ENCODE peak calls at places on chromosomes 12 and 14, in nine cellular contexts. One of them, this sample, is unnamed. For H3K4me1, the result is how much of the 10 kb centered on the place peaks cover.

GRCh38 chr12:110912263-110912662 is 8.1 kb downstream of the MYL2 start:
- DNase-seq in left ventricle myocardium inferior: no peak
- DNase-seq in prostate gland: no peak
- DNase-seq in transverse colon: no peak
- DNase-seq in pancreas: no peak
- DNase-seq in heart left ventricle: no peak
- DNase-seq in esophagus squamous epithelium: no peak
- DNase-seq in hepatocyte: no peak
- DNase-seq in H9: no peak
- DNase-seq in this sample: no peak

GRCh38 chr12:70919597-70920035 is 922 bp downstream of the PTPRR start:
- DNase-seq in left ventricle myocardium inferior: no peak
- DNase-seq in prostate gland: no peak
- DNase-seq in transverse colon: no peak
- DNase-seq in pancreas: no peak
- DNase-seq in heart left ventricle: no peak
- DNase-seq in esophagus squamous epithelium: no peak
- DNase-seq in hepatocyte: peak
- DNase-seq in H9: peak
- DNase-seq in this sample: no peak

GRCh38 chr14:45332360-45332988 is 79.5 kb upstream of the MIS18BP1 start:
- DNase-seq in left ventricle myocardium inferior: no peak
- DNase-seq in prostate gland: no peak
- DNase-seq in transverse colon: no peak
- DNase-seq in pancreas: peak
- DNase-seq in heart left ventricle: peak
- DNase-seq in esophagus squamous epithelium: no peak
- DNase-seq in hepatocyte: no peak
- DNase-seq in H9: no peak
- DNase-seq in this sample: no peak

GRCh38 chr12:121803861-121804416 is at the start of gene SETD1B:
- DNase-seq in left ventricle myocardium inferior: peak
- DNase-seq in prostate gland: no peak
- DNase-seq in transverse colon: peak
- DNase-seq in pancreas: peak
- DNase-seq in heart left ventricle: peak
- DNase-seq in esophagus squamous epithelium: no peak
- DNase-seq in hepatocyte: peak
- DNase-seq in H9: no peak
- DNase-seq in this sample: no peak

GRCh38 chr12:69027411-69027811 is 94.4 kb upstream of the CPM start:
- DNase-seq in left ventricle myocardium inferior: no peak
- DNase-seq in prostate gland: no peak
- DNase-seq in transverse colon: no peak
- DNase-seq in pancreas: no peak
- DNase-seq in heart left ventricle: no peak
- DNase-seq in esophagus squamous epithelium: no peak
- DNase-seq in hepatocyte: no peak
- DNase-seq in H9: no peak
- DNase-seq in this sample: no peak

GRCh38 chr12:21627924-21628323 is 23.3 kb upstream of the GYS2 start:
- DNase-seq in left ventricle myocardium inferior: peak
- DNase-seq in prostate gland: no peak
- DNase-seq in transverse colon: no peak
- DNase-seq in pancreas: peak
- DNase-seq in heart left ventricle: peak
- DNase-seq in esophagus squamous epithelium: no peak
- DNase-seq in hepatocyte: no peak
- DNase-seq in H9: no peak
- DNase-seq in this sample: no peak

GRCh38 chr12:132429932-132430643 is 59.9 kb upstream of the FBRSL1 start:
- DNase-seq in left ventricle myocardium inferior: no peak
- DNase-seq in prostate gland: peak
- DNase-seq in transverse colon: peak
- DNase-seq in pancreas: peak
- DNase-seq in heart left ventricle: no peak
- DNase-seq in esophagus squamous epithelium: no peak
- DNase-seq in hepatocyte: peak
- DNase-seq in H9: peak
- DNase-seq in this sample: no peak

GRCh38 chr14:72604133-72604532 is 289.8 kb downstream of the DPF3 start:
- DNase-seq in left ventricle myocardium inferior: no peak
- DNase-seq in prostate gland: no peak
- DNase-seq in transverse colon: no peak
- DNase-seq in pancreas: no peak
- DNase-seq in heart left ventricle: no peak
- DNase-seq in esophagus squamous epithelium: no peak
- DNase-seq in hepatocyte: no peak
- DNase-seq in H9: no peak
- DNase-seq in this sample: no peak

GRCh38 chr14:69479696-69480095 is 4.8 kb upstream of the PLEKHD1 start:
- DNase-seq in left ventricle myocardium inferior: no peak
- DNase-seq in prostate gland: no peak
- DNase-seq in transverse colon: no peak
- DNase-seq in pancreas: no peak
- DNase-seq in heart left ventricle: no peak
- DNase-seq in esophagus squamous epithelium: no peak
- DNase-seq in hepatocyte: no peak
- DNase-seq in H9: no peak
- DNase-seq in this sample: no peak

GRCh38 chr12:120412421-120412820 is 25.5 kb upstream of the COX6A1 start:
- DNase-seq in left ventricle myocardium inferior: no peak
- DNase-seq in prostate gland: no peak
- DNase-seq in transverse colon: no peak
- DNase-seq in pancreas: no peak
- DNase-seq in heart left ventricle: no peak
- DNase-seq in esophagus squamous epithelium: no peak
- DNase-seq in hepatocyte: no peak
- DNase-seq in H9: no peak
- DNase-seq in this sample: no peak

GRCh38 chr14:23478109-23478698 is 8.7 kb downstream of the NGDN start:
- DNase-seq in left ventricle myocardium inferior: peak
- DNase-seq in prostate gland: peak
- DNase-seq in transverse colon: peak
- DNase-seq in pancreas: peak
- DNase-seq in heart left ventricle: peak
- DNase-seq in esophagus squamous epithelium: no peak
- DNase-seq in hepatocyte: peak
- DNase-seq in H9: no peak
- DNase-seq in this sample: peak

GRCh38 chr12:57549909-57550627 is at the start of gene KIF5A:
- DNase-seq in left ventricle myocardium inferior: no peak
- DNase-seq in prostate gland: no peak
- DNase-seq in transverse colon: peak
- DNase-seq in pancreas: no peak
- DNase-seq in heart left ventricle: no peak
- DNase-seq in esophagus squamous epithelium: no peak
- DNase-seq in hepatocyte: peak
- DNase-seq in H9: peak
- DNase-seq in this sample: no peak

GRCh38 chr12:80864046-80864735 is 73.5 kb downstream of the LIN7A start:
- DNase-seq in left ventricle myocardium inferior: no peak
- DNase-seq in prostate gland: no peak
- DNase-seq in transverse colon: no peak
- DNase-seq in pancreas: no peak
- DNase-seq in heart left ventricle: no peak
- DNase-seq in esophagus squamous epithelium: no peak
- DNase-seq in hepatocyte: no peak
- DNase-seq in H9: no peak
- DNase-seq in this sample: no peak

GRCh38 chr14:24801024-24801423 is 167.0 kb upstream of the GZMB start:
- DNase-seq in left ventricle myocardium inferior: no peak
- DNase-seq in prostate gland: no peak
- DNase-seq in transverse colon: no peak
- DNase-seq in pancreas: no peak
- DNase-seq in heart left ventricle: no peak
- DNase-seq in esophagus squamous epithelium: no peak
- DNase-seq in hepatocyte: no peak
- DNase-seq in H9: no peak
- DNase-seq in this sample: no peak

GRCh38 chr14:96094656-96095055 is 55.5 kb downstream of the C14orf132 start:
- DNase-seq in left ventricle myocardium inferior: no peak
- DNase-seq in prostate gland: no peak
- DNase-seq in transverse colon: no peak
- DNase-seq in pancreas: no peak
- DNase-seq in heart left ventricle: no peak
- DNase-seq in esophagus squamous epithelium: no peak
- DNase-seq in hepatocyte: no peak
- DNase-seq in H9: no peak
- DNase-seq in this sample: no peak

GRCh38 chr12:25681580-25681979 is 128.5 kb upstream of the LMNTD1 start:
- DNase-seq in left ventricle myocardium inferior: no peak
- DNase-seq in prostate gland: no peak
- DNase-seq in transverse colon: no peak
- DNase-seq in pancreas: no peak
- DNase-seq in heart left ventricle: no peak
- DNase-seq in esophagus squamous epithelium: no peak
- DNase-seq in hepatocyte: no peak
- DNase-seq in H9: no peak
- DNase-seq in this sample: no peak

GRCh38 chr12:13126494-13126893 is 23.0 kb upstream of the GSG1 start:
- DNase-seq in left ventricle myocardium inferior: no peak
- DNase-seq in prostate gland: no peak
- DNase-seq in transverse colon: no peak
- DNase-seq in pancreas: no peak
- DNase-seq in heart left ventricle: no peak
- DNase-seq in esophagus squamous epithelium: no peak
- DNase-seq in hepatocyte: no peak
- DNase-seq in H9: no peak
- DNase-seq in this sample: no peak

GRCh38 chr12:26818636-26819035 is 14.4 kb downstream of the ITPR2 start:
- DNase-seq in left ventricle myocardium inferior: no peak
- DNase-seq in prostate gland: no peak
- DNase-seq in transverse colon: no peak
- DNase-seq in pancreas: no peak
- DNase-seq in heart left ventricle: no peak
- DNase-seq in esophagus squamous epithelium: no peak
- DNase-seq in hepatocyte: no peak
- DNase-seq in H9: no peak
- DNase-seq in this sample: no peak
- H3K4me1 ChIP-seq in left ventricle myocardium inferior: under half
- H3K4me1 ChIP-seq in prostate gland: under half
- H3K4me1 ChIP-seq in transverse colon: under half
- H3K4me1 ChIP-seq in pancreas: under half
- H3K4me1 ChIP-seq in heart left ventricle: under half
- H3K4me1 ChIP-seq in esophagus squamous epithelium: under half
- H3K4me1 ChIP-seq in hepatocyte: under half
- H3K4me1 ChIP-seq in H9: under half
- H3K4me1 ChIP-seq in this sample: under half

GRCh38 chr12:20367731-20368652 is at the start of gene PDE3A:
- DNase-seq in left ventricle myocardium inferior: peak
- DNase-seq in prostate gland: peak
- DNase-seq in transverse colon: peak
- DNase-seq in pancreas: peak
- DNase-seq in heart left ventricle: peak
- DNase-seq in esophagus squamous epithelium: no peak
- DNase-seq in hepatocyte: peak
- DNase-seq in H9: peak
- DNase-seq in this sample: peak
- TF ChIP-seq CTCF in left ventricle myocardium inferior: peak
- TF ChIP-seq CTCF in prostate gland: no peak
- TF ChIP-seq CTCF in transverse colon: peak
- TF ChIP-seq CTCF in pancreas: no peak
- TF ChIP-seq CTCF in heart left ventricle: no peak
- TF ChIP-seq CTCF in esophagus squamous epithelium: no peak
- TF ChIP-seq CTCF in hepatocyte: no peak
- TF ChIP-seq CTCF in H9: peak
- TF ChIP-seq CTCF in this sample: peak

GRCh38 chr12:27970391-27970980 is 2.0 kb downstream of the PTHLH start:
- DNase-seq in left ventricle myocardium inferior: no peak
- DNase-seq in prostate gland: no peak
- DNase-seq in transverse colon: no peak
- DNase-seq in pancreas: peak
- DNase-seq in heart left ventricle: peak
- DNase-seq in esophagus squamous epithelium: no peak
- DNase-seq in hepatocyte: peak
- DNase-seq in H9: peak
- DNase-seq in this sample: no peak
- H3K4me1 ChIP-seq in left ventricle myocardium inferior: under half
- H3K4me1 ChIP-seq in prostate gland: under half
- H3K4me1 ChIP-seq in transverse colon: under half
- H3K4me1 ChIP-seq in pancreas: under half
- H3K4me1 ChIP-seq in heart left ventricle: under half
- H3K4me1 ChIP-seq in esophagus squamous epithelium: under half
- H3K4me1 ChIP-seq in hepatocyte: under half
- H3K4me1 ChIP-seq in H9: under half
- H3K4me1 ChIP-seq in this sample: half or more

GRCh38 chr12:103834897-103835390 is 6.1 kb downstream of the NT5DC3 start:
- DNase-seq in left ventricle myocardium inferior: no peak
- DNase-seq in prostate gland: no peak
- DNase-seq in transverse colon: no peak
- DNase-seq in pancreas: no peak
- DNase-seq in heart left ventricle: no peak
- DNase-seq in esophagus squamous epithelium: no peak
- DNase-seq in hepatocyte: no peak
- DNase-seq in H9: no peak
- DNase-seq in this sample: no peak

GRCh38 chr12:103833095-103833777 is 7.8 kb downstream of the NT5DC3 start:
- DNase-seq in left ventricle myocardium inferior: no peak
- DNase-seq in prostate gland: no peak
- DNase-seq in transverse colon: no peak
- DNase-seq in pancreas: no peak
- DNase-seq in heart left ventricle: no peak
- DNase-seq in esophagus squamous epithelium: no peak
- DNase-seq in hepatocyte: no peak
- DNase-seq in H9: no peak
- DNase-seq in this sample: no peak

GRCh38 chr12:103836345-103836744 is 4.7 kb downstream of the NT5DC3 start:
- DNase-seq in left ventricle myocardium inferior: no peak
- DNase-seq in prostate gland: no peak
- DNase-seq in transverse colon: no peak
- DNase-seq in pancreas: no peak
- DNase-seq in heart left ventricle: no peak
- DNase-seq in esophagus squamous epithelium: no peak
- DNase-seq in hepatocyte: no peak
- DNase-seq in H9: no peak
- DNase-seq in this sample: no peak

GRCh38 chr12:103832048-103832798 is 8.8 kb downstream of the NT5DC3 start:
- DNase-seq in left ventricle myocardium inferior: no peak
- DNase-seq in prostate gland: no peak
- DNase-seq in transverse colon: no peak
- DNase-seq in pancreas: no peak
- DNase-seq in heart left ventricle: no peak
- DNase-seq in esophagus squamous epithelium: no peak
- DNase-seq in hepatocyte: no peak
- DNase-seq in H9: no peak
- DNase-seq in this sample: no peak

DNA sequence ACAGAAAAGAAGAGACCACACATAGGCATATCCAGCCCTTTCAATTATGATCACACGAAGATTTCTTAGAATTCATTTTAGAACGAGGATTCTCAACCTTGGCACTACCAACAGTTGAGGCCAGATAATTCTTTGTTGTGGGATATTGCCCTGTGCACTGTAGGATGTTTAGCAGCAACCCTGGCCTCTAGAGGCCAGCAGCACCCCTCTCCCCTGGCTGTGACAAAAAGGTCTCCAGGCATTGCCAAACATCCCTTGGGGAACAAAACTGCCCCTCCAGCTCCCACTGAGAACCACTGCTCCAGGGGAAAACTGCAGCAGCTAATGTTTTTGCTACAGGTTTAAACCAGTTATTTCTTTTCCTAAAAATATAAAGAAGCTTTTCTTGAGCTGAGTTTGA is 7.1 kb downstream of the NT5DC3 start:
- DNase-seq in left ventricle myocardium inferior: no peak
- DNase-seq in prostate gland: no peak
- DNase-seq in transverse colon: no peak
- DNase-seq in pancreas: no peak
- DNase-seq in heart left ventricle: no peak
- DNase-seq in esophagus squamous epithelium: no peak
- DNase-seq in hepatocyte: no peak
- DNase-seq in H9: peak
- DNase-seq in this sample: no peak
- TF ChIP-seq CTCF in left ventricle myocardium inferior: no peak
- TF ChIP-seq CTCF in prostate gland: no peak
- TF ChIP-seq CTCF in transverse colon: no peak
- TF ChIP-seq CTCF in pancreas: no peak
- TF ChIP-seq CTCF in heart left ventricle: no peak
- TF ChIP-seq CTCF in esophagus squamous epithelium: no peak
- TF ChIP-seq CTCF in hepatocyte: no peak
- TF ChIP-seq CTCF in H9: peak
- TF ChIP-seq CTCF in this sample: no peak

This sample was measured in tibial nerve.